ENCODE peak calls at places on chromosomes 16 and 17, in ten cellular contexts. N is memory B cell, H is OCI-M1, V is left colon, Z is coronary artery, W is T47D, R is GM03348, U is NCI-H82, Q is GM10248, O is NCI-H510A treated with DMSO at 0.1 percent for 48 hours. M is an unnamed sample.

GRCh38 chr17:57517519-57518342 is 227.4 kb downstream of the CCDC182 start:
- DNase-seq in N (no peak), H (no peak), V (no peak), Z (no peak), W (no peak), R (no peak), U (peak), Q (no peak), O (no peak), M (no peak)

GRCh38 chr17:39012725-39013124 is 45.5 kb upstream of the FBXO47 start:
- DNase-seq in N (no peak), H (no peak), V (no peak), Z (no peak), W (no peak), R (no peak), U (no peak), Q (no peak), O (no peak), M (no peak)

GRCh38 chr17:32943647-32944191 is 15.8 kb downstream of the TMEM98 start:
- DNase-seq in N (no peak), H (no peak), V (no peak), Z (no peak), W (no peak), R (peak), U (no peak), Q (no peak), O (no peak), M (no peak)

GRCh38 chr17:69448431-69449102 is 34.1 kb downstream of the MAP2K6 start:
- DNase-seq in N (no peak), H (no peak), V (peak), Z (no peak), W (no peak), R (no peak), U (no peak), Q (no peak), O (no peak), M (no peak)

GRCh38 chr17:57519199-57519598 is 225.9 kb downstream of the CCDC182 start:
- DNase-seq in N (no peak), H (no peak), V (no peak), Z (no peak), W (no peak), R (no peak), U (no peak), Q (no peak), O (peak), M (no peak)

GRCh38 chr16:57791156-57791902 is 11.0 kb downstream of the KIFC3 start:
- DNase-seq in N (no peak), H (no peak), V (no peak), Z (no peak), W (no peak), R (no peak), U (no peak), Q (no peak), O (no peak), M (no peak)

GRCh38 chr17:5419959-5420653 is at the start of gene RPAIN:
- DNase-seq in N (peak), H (peak), V (peak), Z (peak), W (no peak), R (peak), U (peak), Q (peak), O (peak), M (peak)

GRCh38 chr17:82658331-82658730 is 10.1 kb upstream of the WDR45B start:
- DNase-seq in N (no peak), H (no peak), V (no peak), Z (no peak), W (no peak), R (no peak), U (no peak), Q (no peak), O (no peak), M (no peak)

GRCh38 chr17:42700890-42701289 is 18.6 kb downstream of the CNTNAP1 start:
- DNase-seq in N (no peak), H (no peak), V (no peak), Z (no peak), W (no peak), R (no peak), U (no peak), Q (no peak), O (no peak), M (no peak)

GRCh38 chr17:58382108-58382884 is 30.3 kb upstream of the SUPT4H1 start:
- DNase-seq in N (no peak), H (no peak), V (no peak), Z (no peak), W (no peak), R (no peak), U (no peak), Q (no peak), O (no peak), M (peak)

GRCh38 chr17:80789356-80789902 is 202.2 kb upstream of the CHMP6 start:
- DNase-seq in N (no peak), H (no peak), V (no peak), Z (peak), W (no peak), R (peak), U (no peak), Q (peak), O (no peak), M (no peak)

GRCh38 chr17:81966343-81967243 is 5.6 kb upstream of the NOTUM start:
- DNase-seq in N (no peak), H (no peak), V (peak), Z (no peak), W (no peak), R (no peak), U (peak), Q (no peak), O (peak), M (no peak)

GRCh38 chr17:77615672-77616242 is 342.7 kb upstream of the TNRC6C start:
- DNase-seq in N (no peak), H (no peak), V (no peak), Z (no peak), W (no peak), R (no peak), U (no peak), Q (no peak), O (no peak), M (no peak)

GRCh38 chr17:33053641-33054040 is 62.0 kb downstream of the SPACA3 start:
- DNase-seq in N (no peak), H (no peak), V (no peak), Z (no peak), W (no peak), R (no peak), U (no peak), Q (no peak), O (no peak), M (no peak)

GRCh38 chr17:81187586-81188490 is 21.8 kb upstream of the AATK start:
- DNase-seq in N (no peak), H (no peak), V (no peak), Z (no peak), W (no peak), R (no peak), U (no peak), Q (no peak), O (no peak), M (no peak)

GRCh38 chr16:17252064-17252463 is 218.7 kb downstream of the XYLT1 start:
- DNase-seq in N (no peak), H (no peak), V (no peak), Z (no peak), W (no peak), R (no peak), U (no peak), Q (no peak), O (no peak), M (no peak)

M was measured in GM19239.